ENCODE peak calls at places on chromosomes 13 and 19, in eight cellular contexts. O is tibial artery; R is left ventricle myocardium inferior; Z is testis; S is pancreas; T is CD4-positive, CD25-positive, alpha-beta regulatory T cell; J is heart right ventricle; N is Karpas-422. I is an unnamed sample. For H3K4me1, the result is how much of the 10 kb centered on the place peaks cover.

GRCh38 chr19:3671680-3672574 is 28.3 kb downstream of the PIP5K1C start:
- DNase-seq in O (no peak), R (no peak), Z (no peak), S (no peak), T (no peak), J (no peak), N (peak), I (no peak)

GRCh38 chr19:5143471-5144411 is 174.8 kb downstream of the KDM4B start:
- DNase-seq in O (no peak), R (peak), Z (no peak), S (no peak), T (no peak), J (peak), N (peak), I (peak)

GRCh38 chr13:43786766-43787517 is at the start of gene ENOX1:
- DNase-seq in O (peak), R (peak), Z (peak), S (peak), T (no peak), J (peak), N (no peak), I (peak)

GRCh38 chr19:41641879-41642485 is 15.1 kb upstream of the CEACAM4 start:
- DNase-seq in O (peak), R (no peak), Z (peak), S (peak), T (peak), J (no peak), N (peak), I (peak)

GRCh38 chr13:84137292-84137691 is 255.0 kb upstream of the SLITRK1 start:
- DNase-seq in O (no peak), R (no peak), Z (no peak), S (no peak), T (peak), J (no peak), N (no peak), I (no peak)

GRCh38 chr13:110057052-110057451 is 249.9 kb downstream of the COL4A1 start:
- DNase-seq in O (no peak), R (no peak), Z (no peak), S (no peak), T (no peak), J (no peak), N (no peak), I (no peak)

GRCh38 chr13:40485611-40486517 is 180.6 kb downstream of the FOXO1 start:
- DNase-seq in O (no peak), R (no peak), Z (no peak), S (no peak), T (peak), J (no peak), N (no peak), I (no peak)

GRCh38 chr13:34748078-34748477 is 194.0 kb upstream of the NBEA start:
- DNase-seq in O (no peak), R (peak), Z (peak), S (peak), T (no peak), J (no peak), N (no peak), I (peak)

GRCh38 chr13:74325106-74325505 is 190.9 kb upstream of the KLF12 start:
- DNase-seq in O (no peak), R (no peak), Z (peak), S (no peak), T (no peak), J (no peak), N (no peak), I (no peak)

GRCh38 chr13:57933606-57934005 is 302.1 kb downstream of the PCDH17 start:
- DNase-seq in O (no peak), R (no peak), Z (no peak), S (no peak), T (no peak), J (no peak), N (no peak), I (no peak)

GRCh38 chr19:41997121-41997850 is 3.3 kb upstream of the ATP1A3 start:
- DNase-seq in O (no peak), R (peak), Z (peak), S (peak), T (no peak), J (peak), N (peak), I (no peak)

GRCh38 chr13:33519561-33520479 is 234.3 kb upstream of the STARD13 start:
- DNase-seq in O (no peak), R (no peak), Z (no peak), S (no peak), T (no peak), J (no peak), N (no peak), I (no peak)

GRCh38 chr19:48925240-48925843 is 8.2 kb upstream of the DHDH start:
- DNase-seq in O (no peak), R (no peak), Z (no peak), S (no peak), T (no peak), J (no peak), N (no peak), I (no peak)

GRCh38 chr13:39516140-39516539 is 86.9 kb downstream of the LHFPL6 start:
- DNase-seq in O (no peak), R (no peak), Z (no peak), S (no peak), T (no peak), J (no peak), N (no peak), I (no peak)

GRCh38 chr13:113620036-113620435 is 35.5 kb downstream of the TFDP1 start:
- DNase-seq in O (no peak), R (peak), Z (no peak), S (no peak), T (no peak), J (no peak), N (no peak), I (peak)

GRCh38 chr19:9847087-9847671 is 12.1 kb downstream of the PIN1 start:
- DNase-seq in O (peak), R (no peak), Z (peak), S (no peak), T (no peak), J (no peak), N (peak), I (no peak)

GRCh38 chr13:73849292-73849691 is 284.9 kb downstream of the KLF12 start:
- DNase-seq in O (no peak), R (no peak), Z (no peak), S (no peak), T (no peak), J (no peak), N (peak), I (no peak)

GRCh38 chr19:47315125-47315821 is 5.6 kb downstream of the C5AR1 start:
- DNase-seq in O (peak), R (peak), Z (peak), S (no peak), T (no peak), J (no peak), N (peak), I (peak)

GRCh38 chr19:49475191-49475932 is 1.3 kb downstream of the FLT3LG start:
- DNase-seq in O (no peak), R (no peak), Z (no peak), S (no peak), T (no peak), J (no peak), N (no peak), I (no peak)

GRCh38 chr13:104006625-104007061 is 940.4 kb upstream of the SLC10A2 start:
- DNase-seq in O (no peak), R (no peak), Z (no peak), S (no peak), T (no peak), J (no peak), N (no peak), I (no peak)

GRCh38 chr13:66915596-66916185 is 314.4 kb downstream of the PCDH9 start:
- DNase-seq in O (no peak), R (no peak), Z (no peak), S (no peak), T (no peak), J (no peak), N (no peak), I (no peak)

GRCh38 chr13:51317262-51317661 is 22.2 kb upstream of the SERPINE3 start:
- DNase-seq in O (no peak), R (no peak), Z (no peak), S (no peak), T (no peak), J (no peak), N (peak), I (no peak)

GRCh38 chr19:13082192-13083007 is 20.3 kb downstream of the LYL1 start:
- DNase-seq in O (peak), R (no peak), Z (peak), S (no peak), T (no peak), J (no peak), N (peak), I (no peak)

GRCh38 chr19:41019346-41019745 is 28.3 kb downstream of the CYP2B6 start:
- DNase-seq in O (no peak), R (no peak), Z (no peak), S (no peak), T (no peak), J (no peak), N (no peak), I (no peak)

GRCh38 chr13:48570225-48570828 is 37.4 kb upstream of the RCBTB2 start:
- DNase-seq in O (peak), R (no peak), Z (no peak), S (no peak), T (no peak), J (no peak), N (no peak), I (peak)

GRCh38 chr19:1131718-1132552 is 28.1 kb downstream of the GPX4 start:
- DNase-seq in O (peak), R (peak), Z (peak), S (peak), T (peak), J (peak), N (peak), I (peak)

GRCh38 chr19:44592451-44592890 is 20.9 kb upstream of the IGSF23 start:
- DNase-seq in O (no peak), R (no peak), Z (no peak), S (peak), T (no peak), J (no peak), N (no peak), I (no peak)

GRCh38 chr13:98080280-98080679 is 62.6 kb upstream of the FARP1 start:
- DNase-seq in O (no peak), R (no peak), Z (no peak), S (no peak), T (no peak), J (no peak), N (no peak), I (no peak)

GRCh38 chr13:79194272-79194671 is 211.8 kb downstream of the RBM26 start:
- DNase-seq in O (no peak), R (no peak), Z (no peak), S (no peak), T (no peak), J (no peak), N (peak), I (no peak)

GRCh38 chr13:43057653-43058317 is 34.4 kb downstream of the DNAJC15 start:
- DNase-seq in O (no peak), R (no peak), Z (no peak), S (no peak), T (peak), J (no peak), N (no peak), I (no peak)

GRCh38 chr19:5111051-5111450 is 142.1 kb downstream of the KDM4B start:
- DNase-seq in O (no peak), R (no peak), Z (no peak), S (no peak), T (no peak), J (no peak), N (no peak), I (no peak)

GRCh38 chr19:16258440-16258903 is 60.8 kb downstream of the AP1M1 start:
- DNase-seq in O (peak), R (peak), Z (peak), S (no peak), T (no peak), J (peak), N (peak), I (peak)

GRCh38 chr19:16261584-16262370 is 62.8 kb upstream of the KLF2 start:
- DNase-seq in O (no peak), R (no peak), Z (no peak), S (no peak), T (no peak), J (no peak), N (peak), I (no peak)

GRCh38 chr19:16259385-16260159 is 61.9 kb downstream of the AP1M1 start:
- DNase-seq in O (no peak), R (no peak), Z (no peak), S (no peak), T (no peak), J (no peak), N (peak), I (no peak)

GRCh38 chr19:16260794-16261161 is 63.1 kb downstream of the AP1M1 start:
- DNase-seq in O (no peak), R (no peak), Z (no peak), S (no peak), T (no peak), J (no peak), N (no peak), I (no peak)

DNA sequence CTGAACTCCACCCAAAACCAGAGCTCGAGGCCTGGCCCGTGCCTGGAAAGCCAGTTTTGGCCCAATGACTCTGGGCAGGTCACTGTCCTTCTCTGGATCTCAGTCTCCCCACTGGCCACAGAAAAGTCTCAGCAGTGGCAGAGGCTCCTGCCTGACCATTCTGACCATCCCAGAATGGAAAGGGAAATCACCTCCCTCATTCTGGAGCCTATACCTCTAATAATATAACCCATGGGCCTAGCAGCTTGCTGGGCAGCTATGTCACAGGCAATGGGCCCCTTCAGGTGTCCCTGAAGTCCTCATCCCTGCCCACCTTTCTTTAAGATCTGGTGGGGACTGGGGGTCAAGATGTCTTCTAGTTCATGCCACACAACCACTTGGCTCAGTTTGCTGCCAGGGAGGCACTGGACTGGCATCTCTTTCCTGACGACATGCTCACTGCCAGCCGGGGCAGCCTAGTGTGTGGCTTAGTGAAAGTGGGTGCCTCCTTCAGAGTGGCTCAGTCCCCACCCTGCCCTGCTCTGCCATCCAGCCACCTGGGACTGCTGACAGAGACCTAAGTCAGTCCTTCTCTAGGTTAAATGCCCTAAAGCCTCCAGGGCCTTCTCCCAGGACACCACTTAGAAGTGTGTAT is 62.6 kb downstream of the AP1M1 start:
- DNase-seq in O (no peak), R (no peak), Z (no peak), S (no peak), T (no peak), J (no peak), N (no peak), I (no peak)
- H3K4me1 ChIP-seq in O (under half), R (under half), Z (under half), S (under half), T (under half), J (under half), N (half or more), I (half or more)

DNA sequence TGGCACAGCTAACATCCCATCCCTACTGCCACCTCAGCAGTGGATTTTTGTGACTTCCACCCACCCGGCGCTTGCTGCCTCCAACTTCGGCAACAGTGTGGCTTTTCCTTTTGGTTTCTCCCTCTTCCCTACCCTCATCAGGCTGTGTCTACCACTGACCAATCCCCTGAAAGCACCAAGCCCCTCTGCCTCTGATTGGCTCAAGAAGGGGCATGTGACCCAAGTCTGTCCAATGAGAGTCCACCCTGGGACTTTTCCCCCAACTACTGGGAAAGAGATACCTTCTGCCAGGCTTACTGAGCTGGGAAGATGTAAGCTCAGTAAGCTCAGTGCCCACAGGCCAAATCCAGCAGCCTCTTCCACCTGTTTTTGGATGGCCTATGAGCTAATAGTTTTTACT is 5.8 kb downstream of the SMIM7 start:
- DNase-seq in O (no peak), R (no peak), Z (peak), S (no peak), T (no peak), J (no peak), N (no peak), I (no peak)
- H3K4me1 ChIP-seq in O (under half), R (under half), Z (under half), S (under half), T (under half), J (under half), N (under half), I (under half)

DNA sequence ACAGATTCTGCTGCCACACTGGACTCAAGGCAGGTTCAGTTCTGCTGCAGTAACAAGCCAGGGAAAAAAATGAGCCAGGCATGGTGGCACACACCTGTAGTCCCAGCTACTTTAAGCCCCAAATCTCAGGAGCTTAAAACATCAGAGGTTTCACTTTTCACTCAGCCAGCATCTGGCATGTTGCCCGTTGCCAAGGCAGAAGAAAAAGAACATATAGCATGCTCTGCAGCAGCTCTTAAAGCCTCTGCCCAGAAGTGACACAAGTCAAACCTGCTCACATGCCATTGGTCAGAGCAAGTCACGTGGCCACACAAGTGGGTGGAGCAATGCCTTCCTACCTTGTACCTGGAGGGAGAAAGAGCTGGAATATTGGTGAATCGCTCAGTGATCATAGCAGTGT is 14.7 kb upstream of the ADGRE5 start:
- DNase-seq in O (peak), R (peak), Z (peak), S (peak), T (peak), J (peak), N (peak), I (peak)
- H3K4me1 ChIP-seq in O (half or more), R (under half), Z (under half), S (under half), T (half or more), J (under half), N (under half), I (half or more)

DNA sequence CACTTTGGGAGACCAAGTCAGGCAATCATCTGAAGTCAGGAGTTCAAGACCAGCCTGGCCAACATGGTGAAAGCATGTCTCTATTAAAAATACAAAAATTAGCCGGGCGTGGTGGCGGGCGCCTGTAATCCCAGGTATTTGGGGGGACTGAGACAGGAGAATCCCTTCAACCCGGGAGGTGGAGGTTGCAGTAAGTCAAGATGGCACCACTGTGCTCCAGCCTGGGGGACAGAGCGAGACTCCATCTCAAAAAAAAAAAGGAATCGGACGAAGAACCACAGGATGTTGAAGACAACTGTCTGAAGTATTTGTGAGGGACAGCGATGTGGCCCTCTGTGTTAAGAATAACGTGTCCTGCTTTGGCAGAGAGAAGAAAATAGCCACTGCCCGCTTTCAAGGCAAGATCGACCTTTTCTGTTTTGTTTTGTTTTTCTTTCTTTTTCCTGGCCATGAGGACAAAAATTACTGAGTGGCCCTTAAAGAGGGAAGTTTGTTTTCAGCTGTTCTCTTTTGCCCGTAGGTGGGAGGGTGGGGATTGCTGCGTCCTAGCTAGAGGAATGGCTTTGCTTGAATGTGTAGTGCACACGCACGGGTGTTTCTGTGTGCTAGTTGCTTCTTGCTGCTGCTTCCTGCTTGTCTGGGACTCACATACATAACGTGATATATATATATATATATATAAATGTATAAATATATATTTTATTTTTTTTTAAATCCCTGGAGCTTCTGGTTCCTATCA is 6.2 kb upstream of the PRKCG start:
- DNase-seq in O (no peak), R (no peak), Z (no peak), S (no peak), T (no peak), J (no peak), N (peak), I (no peak)
- H3K4me1 ChIP-seq in O (half or more), R (under half), Z (under half), S (under half), T (under half), J (under half), N (under half), I (under half)

GRCh38 chr19:38663957-38664502 is 16.6 kb downstream of the ACTN4 start:
- DNase-seq in O (peak), R (peak), Z (peak), S (no peak), T (no peak), J (peak), N (no peak), I (no peak)

GRCh38 chr19:38665219-38665931 is 17.9 kb downstream of the ACTN4 start:
- DNase-seq in O (no peak), R (no peak), Z (no peak), S (no peak), T (no peak), J (no peak), N (no peak), I (no peak)

GRCh38 chr19:38665950-38666661 is 18.7 kb downstream of the ACTN4 start:
- DNase-seq in O (peak), R (peak), Z (no peak), S (peak), T (no peak), J (peak), N (no peak), I (peak)

GRCh38 chr19:38663156-38663651 is 15.8 kb downstream of the ACTN4 start:
- DNase-seq in O (no peak), R (no peak), Z (no peak), S (no peak), T (no peak), J (no peak), N (no peak), I (no peak)

GRCh38 chr19:38664503-38665211 is 17.2 kb downstream of the ACTN4 start:
- DNase-seq in O (no peak), R (no peak), Z (no peak), S (no peak), T (no peak), J (no peak), N (peak), I (no peak)
- H3K4me1 ChIP-seq in O (half or more), R (half or more), Z (half or more), S (half or more), T (half or more), J (half or more), N (half or more), I (half or more)

I was measured in lower lobe of right lung.